ENCODE peak calls at places on chromosome 21, in six cellular contexts. P, X, R, A, Y and T are unnamed samples.

GRCh38 chr21:29056005-29056404 is 17.4 kb downstream of the CCT8 start:
- DNase-seq in P (no peak), X (no peak), R (no peak), A (no peak), Y (no peak), T (no peak)

GRCh38 chr21:17441370-17441769 is 71.5 kb upstream of the CXADR start:
- DNase-seq in P (no peak), X (peak), R (no peak), A (no peak), Y (peak), T (no peak)

GRCh38 chr21:32648165-32648564 is 36.0 kb upstream of the CFAP298 start:
- DNase-seq in P (no peak), X (no peak), R (no peak), A (no peak), Y (no peak), T (no peak)

GRCh38 chr21:39924577-39925308 is 57.5 kb downstream of the PCP4 start:
- DNase-seq in P (no peak), X (no peak), R (no peak), A (no peak), Y (no peak), T (no peak)

GRCh38 chr21:36087362-36088138 is 17.7 kb downstream of the CBR1 start:
- DNase-seq in P (no peak), X (peak), R (no peak), A (no peak), Y (no peak), T (no peak)

GRCh38 chr21:28235169-28235892 is 757.3 kb downstream of the LTN1 start:
- DNase-seq in P (no peak), X (no peak), R (no peak), A (no peak), Y (no peak), T (no peak)

GRCh38 chr21:39726133-39726532 is 18.9 kb upstream of the IGSF5 start:
- DNase-seq in P (no peak), X (no peak), R (no peak), A (no peak), Y (no peak), T (no peak)

GRCh38 chr21:28392436-28392835 is 600.2 kb downstream of the LTN1 start:
- DNase-seq in P (no peak), X (no peak), R (no peak), A (no peak), Y (no peak), T (no peak)

GRCh38 chr21:35737899-35738341 is 322.4 kb downstream of the SETD4 start:
- DNase-seq in P (no peak), X (peak), R (peak), A (no peak), Y (no peak), T (peak)

GRCh38 chr21:29196021-29196663 is 65.7 kb downstream of the MAP3K7CL start:
- DNase-seq in P (no peak), X (peak), R (no peak), A (no peak), Y (peak), T (no peak)

GRCh38 chr21:17461014-17461413 is 51.8 kb upstream of the CXADR start:
- DNase-seq in P (no peak), X (peak), R (peak), A (peak), Y (no peak), T (no peak)

GRCh38 chr21:29075706-29076447 is 2.4 kb upstream of the CCT8 start:
- DNase-seq in P (no peak), X (peak), R (no peak), A (no peak), Y (no peak), T (no peak)

GRCh38 chr21:33561373-33561772 is 18.5 kb downstream of the SON start:
- DNase-seq in P (no peak), X (peak), R (no peak), A (no peak), Y (no peak), T (no peak)

GRCh38 chr21:45580181-45580575 is 37.9 kb upstream of the SLC19A1 start:
- DNase-seq in P (peak), X (no peak), R (no peak), A (no peak), Y (peak), T (no peak)

GRCh38 chr21:38254970-38255369 is 1.8 kb upstream of the KCNJ15 start:
- DNase-seq in P (no peak), X (no peak), R (no peak), A (no peak), Y (no peak), T (no peak)

GRCh38 chr21:34684174-34684876 is 15.5 kb downstream of the CLIC6 start:
- DNase-seq in P (no peak), X (no peak), R (no peak), A (no peak), Y (peak), T (no peak)

GRCh38 chr21:29351691-29352090 is 53.0 kb downstream of the BACH1 start:
- DNase-seq in P (no peak), X (peak), R (peak), A (no peak), Y (no peak), T (peak)

GRCh38 chr21:28540514-28540913 is 452.2 kb downstream of the LTN1 start:
- DNase-seq in P (no peak), X (peak), R (peak), A (peak), Y (no peak), T (no peak)

GRCh38 chr21:23574932-23575331 is 2032.3 kb downstream of the MRPL39 start:
- DNase-seq in P (no peak), X (no peak), R (no peak), A (no peak), Y (no peak), T (no peak)

GRCh38 chr21:29704719-29705118 is 235.1 kb downstream of the GRIK1 start:
- DNase-seq in P (no peak), X (peak), R (no peak), A (no peak), Y (no peak), T (no peak)

GRCh38 chr21:32135401-32136363 is 143.2 kb downstream of the MIS18A start:
- DNase-seq in P (no peak), X (peak), R (peak), A (peak), Y (no peak), T (peak)

GRCh38 chr21:40052276-40052675 is 185.0 kb downstream of the PCP4 start:
- DNase-seq in P (no peak), X (no peak), R (no peak), A (no peak), Y (no peak), T (no peak)

GRCh38 chr21:28991861-28992525 is 684 bp downstream of the LTN1 start:
- DNase-seq in P (no peak), X (no peak), R (no peak), A (no peak), Y (no peak), T (no peak)

GRCh38 chr21:38853421-38853919 is 47.7 kb downstream of the ETS2 start:
- DNase-seq in P (peak), X (peak), R (peak), A (no peak), Y (no peak), T (no peak)

GRCh38 chr21:39644069-39644468 is 31.3 kb downstream of the B3GALT5 start:
- DNase-seq in P (no peak), X (no peak), R (no peak), A (no peak), Y (no peak), T (no peak)

GRCh38 chr21:34807881-34808568 is 139.2 kb downstream of the CLIC6 start:
- DNase-seq in P (peak), X (peak), R (peak), A (peak), Y (no peak), T (peak)

DNA sequence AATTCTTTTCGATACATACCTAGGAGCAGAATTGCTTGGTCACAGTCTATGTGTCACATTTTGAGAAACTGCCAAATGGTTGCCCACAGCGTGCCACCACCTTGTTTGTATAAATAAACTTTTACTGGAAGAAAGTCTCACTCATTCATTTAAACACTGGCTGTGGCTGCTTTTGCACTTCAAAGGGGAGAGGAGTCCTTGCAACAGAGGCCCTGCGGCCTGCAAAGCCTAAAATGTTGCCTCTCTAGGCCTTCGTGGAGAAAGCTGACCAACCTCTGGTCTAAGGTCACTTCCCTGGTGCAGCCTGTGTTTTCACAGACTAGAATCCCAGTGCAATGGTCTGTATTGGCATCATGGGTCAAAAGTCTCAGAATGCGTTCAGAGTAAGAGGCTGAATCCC is 8.3 kb downstream of the RIPK4 start:
- DNase-seq in P (no peak), X (no peak), R (no peak), A (no peak), Y (no peak), T (no peak)
- TF ChIP-seq CTCF in P (no peak), X (no peak), R (no peak), A (no peak), Y (no peak), T (no peak)

GRCh38 chr21:44497641-44498243 is 42.3 kb downstream of the KRTAP10-1 start:
- DNase-seq in P (no peak), X (no peak), R (no peak), A (no peak), Y (no peak), T (no peak)
- TF ChIP-seq CTCF in P (no peak), X (no peak), R (no peak), A (no peak), Y (no peak), T (no peak)

GRCh38 chr21:41877901-41878830 is 978 bp downstream of the PRDM15 start:
- DNase-seq in P (peak), X (peak), R (no peak), A (peak), Y (peak), T (peak)

GRCh38 chr21:41879190-41879998 is at the start of gene PRDM15:
- DNase-seq in P (peak), X (peak), R (peak), A (peak), Y (peak), T (peak)

GRCh38 chr21:41876928-41877652 is 2.1 kb downstream of the PRDM15 start:
- DNase-seq in P (no peak), X (no peak), R (no peak), A (no peak), Y (no peak), T (no peak)

GRCh38 chr21:41880153-41880552 is 1.0 kb upstream of the PRDM15 start:
- DNase-seq in P (no peak), X (no peak), R (no peak), A (no peak), Y (no peak), T (no peak)

DNA sequence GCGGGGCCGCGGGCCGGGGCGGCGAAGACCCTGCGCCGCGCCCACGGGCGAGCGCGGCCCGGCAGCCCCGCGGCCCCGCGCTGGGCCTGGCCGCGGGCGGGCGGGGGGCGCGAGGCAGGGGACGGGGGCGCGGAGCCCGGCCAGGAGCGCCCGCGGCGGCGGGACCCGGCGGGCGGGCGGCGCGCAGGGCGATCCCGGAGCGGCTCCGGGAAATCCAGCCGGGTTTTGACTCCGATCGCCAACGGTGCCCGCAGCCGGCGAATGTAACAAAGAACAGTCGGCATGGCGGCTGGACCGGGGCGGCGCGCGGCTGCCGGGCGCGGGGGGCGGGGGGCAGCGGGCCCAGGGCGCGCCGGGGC is 334 bp downstream of the PRDM15 start:
- DNase-seq in P (peak), X (peak), R (peak), A (peak), Y (peak), T (peak)
- TF ChIP-seq CTCF in P (no peak), X (no peak), R (no peak), A (no peak), Y (no peak), T (no peak)

DNA sequence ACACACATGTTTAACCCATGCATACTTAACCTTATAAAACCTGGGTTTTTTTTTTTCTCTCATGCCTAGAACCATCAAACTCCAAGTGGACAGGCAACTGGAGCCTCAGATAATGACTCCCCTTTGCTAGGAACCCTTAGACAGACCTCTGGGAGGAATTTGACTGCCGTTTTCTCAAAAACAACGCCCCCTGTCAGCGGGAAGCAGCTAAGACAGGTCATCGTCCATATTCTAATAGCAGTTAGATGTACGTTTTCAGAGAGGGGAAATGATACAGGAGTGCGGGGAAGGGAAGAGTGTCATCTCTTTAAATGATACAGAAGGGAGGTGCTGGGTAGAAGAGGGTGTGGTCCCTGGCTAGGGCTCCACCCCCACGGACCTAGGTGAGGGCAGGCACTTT is 34.7 kb downstream of the LRRC3 start:
- DNase-seq in P (no peak), X (no peak), R (no peak), A (no peak), Y (no peak), T (no peak)
- TF ChIP-seq CTCF in P (no peak), X (no peak), R (peak), A (peak), Y (no peak), T (no peak)

DNA sequence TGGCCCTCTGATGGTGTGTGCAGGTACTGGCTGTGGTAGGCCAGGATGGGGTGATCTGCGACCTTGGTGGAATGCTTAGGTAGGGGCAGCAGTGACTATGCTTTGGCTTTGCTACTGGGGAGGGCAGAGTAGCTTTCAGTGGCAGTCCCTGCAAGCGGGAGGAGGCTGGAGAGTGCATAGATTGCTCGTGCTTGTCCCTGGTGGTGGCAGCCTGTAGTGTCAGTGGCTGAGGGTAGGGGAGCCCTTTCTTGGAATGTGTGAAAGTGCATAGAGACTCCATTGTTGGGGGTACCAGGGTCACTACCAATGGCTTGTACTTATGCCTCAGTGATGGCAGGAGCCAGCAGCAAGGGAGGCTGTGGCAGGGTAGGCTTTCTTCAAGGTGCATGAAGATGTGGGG is 582.6 kb downstream of the MRPL39 start:
- DNase-seq in P (peak), X (no peak), R (no peak), A (no peak), Y (no peak), T (no peak)
- TF ChIP-seq CTCF in P (no peak), X (no peak), R (no peak), A (no peak), Y (no peak), T (no peak)

DNA sequence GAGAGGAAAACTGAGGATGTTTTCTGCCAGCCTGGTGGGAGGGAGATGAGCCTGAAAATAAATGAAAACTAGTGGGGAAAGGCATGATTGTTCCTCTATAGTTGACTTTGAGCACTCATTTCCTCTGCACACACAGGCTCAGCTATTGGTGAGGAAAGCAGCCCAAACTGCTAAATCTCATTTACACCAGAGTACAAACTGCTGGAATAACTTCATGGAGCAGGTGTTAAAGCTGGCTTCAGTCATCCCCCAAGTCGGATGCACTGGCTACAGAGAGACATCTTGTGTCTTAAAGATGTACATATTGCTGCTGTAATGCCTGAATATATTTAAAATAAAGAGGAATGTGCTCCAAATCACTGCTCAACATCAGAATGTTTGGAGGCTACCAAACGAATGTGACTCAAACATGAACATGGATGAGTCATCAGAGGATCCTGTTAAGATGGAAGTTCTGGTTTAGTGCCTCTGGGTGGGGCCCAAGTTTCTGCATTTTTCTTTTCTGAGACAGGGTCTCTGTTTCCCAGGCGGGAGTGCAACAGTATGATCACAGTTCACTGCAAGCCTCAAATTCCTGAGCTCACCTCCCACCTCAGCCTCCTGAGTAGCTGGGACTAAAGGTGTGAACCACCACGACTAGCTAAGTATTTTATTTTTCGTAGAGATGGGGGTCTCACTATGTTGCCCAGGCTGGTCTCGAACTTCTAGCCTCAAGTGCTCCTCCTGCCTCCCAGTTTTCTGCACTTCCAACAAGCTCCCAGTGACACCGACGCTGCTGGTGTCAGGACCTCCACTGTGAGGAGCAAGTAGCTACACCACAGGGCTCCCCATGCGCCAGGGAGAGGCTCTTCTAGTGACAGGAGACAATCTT is 79.0 kb upstream of the KRTAP19-8 start:
- DNase-seq in P (no peak), X (peak), R (peak), A (no peak), Y (no peak), T (no peak)
- TF ChIP-seq CTCF in P (no peak), X (no peak), R (no peak), A (no peak), Y (no peak), T (no peak)

GRCh38 chr21:37219766-37220432 is 47.2 kb downstream of the VPS26C start:
- DNase-seq in P (no peak), X (peak), R (no peak), A (no peak), Y (no peak), T (no peak)

GRCh38 chr21:37223804-37224345 is 43.3 kb downstream of the VPS26C start:
- DNase-seq in P (no peak), X (no peak), R (no peak), A (no peak), Y (no peak), T (no peak)

GRCh38 chr21:37224861-37225260 is 42.3 kb downstream of the VPS26C start:
- DNase-seq in P (no peak), X (no peak), R (no peak), A (no peak), Y (no peak), T (no peak)

GRCh38 chr21:37220981-37221664 is 46.0 kb downstream of the VPS26C start:
- DNase-seq in P (peak), X (peak), R (peak), A (peak), Y (peak), T (peak)

GRCh38 chr21:37220433-37220980 is 46.6 kb downstream of the VPS26C start:
- DNase-seq in P (no peak), X (peak), R (no peak), A (no peak), Y (peak), T (no peak)
- TF ChIP-seq CTCF in P (no peak), X (peak), R (peak), A (no peak), Y (no peak), T (peak)